ENCODE peak calls at places on chromosomes 16 and 17, in nine cellular contexts. A is endothelial cell of umbilical vein; E is HCT116; Z is pancreas; O is effector memory CD4-positive, alpha-beta T cell; D is CD4-positive, CD25-positive, alpha-beta regulatory T cell; U is endodermal cell; L is body of pancreas; T is uterus. J is an unnamed sample. For H3K4me1 and H3K27me3, the result is how much of the 10 kb centered on the place peaks cover.

GRCh38 chr17:39104046-39104445 is 47.4 kb downstream of the PLXDC1 start:
- DNase-seq in Z (no peak), L (peak), U (no peak), T (no peak), A (no peak), E (no peak), D (no peak), O (no peak), J (no peak)

GRCh38 chr16:30157214-30157613 is 26.2 kb upstream of the CORO1A start:
- DNase-seq in E (no peak), L (no peak), U (no peak), O (no peak), A (no peak), Z (no peak), T (no peak), D (no peak), J (no peak)

GRCh38 chr17:11948791-11949190 is 48.5 kb downstream of the ZNF18 start:
- DNase-seq in L (peak), A (no peak), U (no peak), Z (no peak), T (no peak), E (peak), O (no peak), D (no peak), J (no peak)

GRCh38 chr17:76241776-76242175 is 1.5 kb upstream of the RNF157 start:
- DNase-seq in L (no peak), O (no peak), A (no peak), T (no peak), E (no peak), U (peak), D (no peak), Z (no peak), J (no peak)

GRCh38 chr16:89791278-89791995 is 25.0 kb downstream of the FANCA start:
- DNase-seq in E (no peak), U (no peak), A (no peak), O (no peak), L (no peak), Z (no peak), D (no peak), T (no peak), J (peak)

GRCh38 chr17:48804936-48805411 is 12.1 kb downstream of the TTLL6 start:
- DNase-seq in T (peak), O (peak), L (peak), Z (peak), D (peak), E (peak), A (peak), U (peak), J (peak)

GRCh38 chr16:81533175-81533507 is 88.5 kb downstream of the CMIP start:
- DNase-seq in E (no peak), O (no peak), U (no peak), D (no peak), Z (no peak), T (no peak), A (no peak), L (no peak), J (no peak)

GRCh38 chr17:31411707-31412285 is 20.3 kb downstream of the RAB11FIP4 start:
- DNase-seq in L (no peak), A (no peak), U (no peak), E (no peak), O (no peak), T (no peak), D (no peak), Z (no peak), J (no peak)

GRCh38 chr16:57689772-57690558 is 4.6 kb upstream of the DRC7 start:
- DNase-seq in D (peak), E (no peak), L (no peak), A (peak), U (no peak), O (no peak), T (peak), Z (peak), J (no peak)

GRCh38 chr17:43448720-43449469 is 34.9 kb upstream of the DHX8 start:
- DNase-seq in L (no peak), A (no peak), Z (no peak), T (no peak), O (no peak), U (no peak), D (no peak), E (no peak), J (no peak)

GRCh38 chr16:15907863-15908478 is 19.6 kb upstream of the CEP20 start:
- DNase-seq in A (peak), Z (no peak), U (peak), O (no peak), E (peak), T (no peak), L (peak), D (peak), J (no peak)

GRCh38 chr17:17119106-17119505 is 76.8 kb downstream of the MPRIP start:
- DNase-seq in A (no peak), L (peak), Z (no peak), D (no peak), U (no peak), E (no peak), O (no peak), T (no peak), J (peak)

GRCh38 chr17:9199474-9200196 is 178.3 kb downstream of the NTN1 start:
- DNase-seq in A (no peak), L (no peak), O (no peak), E (no peak), D (no peak), Z (no peak), T (no peak), U (peak), J (no peak)

GRCh38 chr16:60414617-60415016 is 1621.6 kb downstream of the CDH8 start:
- DNase-seq in L (no peak), A (no peak), U (no peak), D (no peak), E (no peak), Z (no peak), O (no peak), T (no peak), J (no peak)

DNA sequence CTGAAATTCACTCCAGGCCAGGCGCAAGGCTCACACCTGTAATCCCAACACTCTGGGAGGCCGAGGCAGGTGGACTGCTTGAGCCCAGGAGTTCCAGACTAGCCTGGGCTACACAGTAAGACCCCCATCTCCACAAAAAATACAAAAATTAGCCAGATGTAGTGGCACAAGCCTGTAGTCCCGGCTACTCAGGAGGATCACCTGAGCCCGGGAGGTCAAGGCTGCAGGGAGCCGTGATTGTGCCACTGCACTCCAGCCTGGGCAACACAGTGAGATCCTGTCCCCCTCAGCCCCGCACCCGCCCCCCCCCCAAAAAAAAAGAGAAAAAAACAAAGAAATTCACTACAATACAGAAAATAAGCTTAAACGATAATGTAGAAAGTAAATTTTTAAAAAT is 31.5 kb downstream of the MBTPS1 start:
- DNase-seq in E (no peak), T (no peak), U (no peak), A (no peak), O (no peak), Z (no peak), D (no peak), L (no peak), J (no peak)
- H3K4me3 ChIP-seq in E (no peak), T (no peak), U (no peak), A (no peak), O (no peak), Z (no peak), D (no peak), L (no peak), J (no peak)

GRCh38 chr17:8019665-8020064 is 17.2 kb downstream of the GUCY2D start:
- DNase-seq in E (no peak), A (no peak), L (no peak), O (no peak), T (no peak), Z (no peak), U (no peak), D (no peak), J (no peak)

GRCh38 chr17:8021565-8022357 is 17.1 kb upstream of the ALOX15B start:
- DNase-seq in U (no peak), L (no peak), T (no peak), Z (no peak), O (no peak), A (no peak), D (no peak), E (no peak), J (no peak)

GRCh38 chr17:8020776-8021564 is 17.9 kb upstream of the ALOX15B start:
- DNase-seq in L (no peak), E (no peak), T (no peak), Z (no peak), U (no peak), O (no peak), A (no peak), D (no peak), J (no peak)

GRCh38 chr17:8019161-8019560 is 16.7 kb downstream of the GUCY2D start:
- DNase-seq in O (no peak), T (no peak), E (no peak), D (no peak), U (peak), A (no peak), Z (no peak), L (no peak), J (no peak)

DNA sequence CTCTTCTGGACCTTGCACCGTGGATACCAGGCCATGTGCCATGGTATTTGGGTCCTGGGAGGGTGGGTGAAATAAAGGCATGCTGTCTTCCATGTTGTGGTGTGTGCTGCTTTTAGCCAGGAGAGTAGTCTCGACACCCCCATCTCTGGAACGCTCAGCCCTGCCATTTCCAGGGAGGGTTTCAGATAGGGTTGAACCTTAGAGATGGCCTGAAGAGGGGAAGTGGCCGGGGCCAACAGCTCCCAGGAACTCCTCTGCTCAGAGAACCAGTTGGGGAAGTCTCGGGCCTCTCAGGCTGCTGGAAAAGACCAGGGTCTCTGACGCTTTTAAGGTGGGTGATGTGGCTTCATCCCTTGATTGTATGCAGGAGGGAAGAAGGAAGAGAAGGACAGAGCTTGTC is 17.8 kb downstream of the GUCY2D start:
- DNase-seq in O (no peak), A (no peak), L (no peak), T (no peak), Z (no peak), D (no peak), U (no peak), E (no peak), J (no peak)
- H3K4me1 ChIP-seq in O (under half), A (under half), L (under half), T (under half), Z (under half), D (under half), U (under half), E (under half), J (under half)

DNA sequence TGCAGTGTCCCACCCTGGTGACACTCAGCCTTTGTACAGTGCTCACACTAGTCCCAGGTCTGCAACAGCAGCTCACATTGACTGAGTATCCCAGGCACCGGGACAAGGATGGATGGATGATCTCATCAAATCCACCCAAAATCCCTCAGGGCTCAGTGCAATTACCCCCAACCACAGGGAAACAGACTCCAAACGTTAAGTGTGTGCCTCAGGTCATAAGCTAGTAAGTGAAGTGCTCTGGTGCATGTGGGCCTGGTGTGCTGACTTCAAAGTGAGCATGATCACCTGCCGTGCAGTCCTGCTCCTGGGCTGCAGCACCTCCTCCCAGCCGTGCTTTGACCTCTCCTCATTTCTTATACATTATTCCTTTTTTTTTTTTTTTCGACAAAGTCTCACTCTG is 31.2 kb upstream of the CD300E start:
- DNase-seq in L (no peak), T (no peak), D (no peak), U (no peak), Z (no peak), O (no peak), A (no peak), E (no peak), J (no peak)
- H3K27me3 ChIP-seq in L (under half), T (under half), D (under half), U (under half), Z (under half), O (under half), A (under half), E (half or more), J (under half)

GRCh38 chr16:14496786-14497185 is 133.3 kb downstream of the PARN start:
- DNase-seq in T (no peak), A (no peak), D (no peak), U (peak), L (no peak), Z (no peak), O (no peak), E (no peak), J (no peak)
- H3K4me3 ChIP-seq in T (no peak), A (no peak), D (no peak), U (no peak), L (no peak), Z (no peak), O (no peak), E (no peak), J (no peak)

DNA sequence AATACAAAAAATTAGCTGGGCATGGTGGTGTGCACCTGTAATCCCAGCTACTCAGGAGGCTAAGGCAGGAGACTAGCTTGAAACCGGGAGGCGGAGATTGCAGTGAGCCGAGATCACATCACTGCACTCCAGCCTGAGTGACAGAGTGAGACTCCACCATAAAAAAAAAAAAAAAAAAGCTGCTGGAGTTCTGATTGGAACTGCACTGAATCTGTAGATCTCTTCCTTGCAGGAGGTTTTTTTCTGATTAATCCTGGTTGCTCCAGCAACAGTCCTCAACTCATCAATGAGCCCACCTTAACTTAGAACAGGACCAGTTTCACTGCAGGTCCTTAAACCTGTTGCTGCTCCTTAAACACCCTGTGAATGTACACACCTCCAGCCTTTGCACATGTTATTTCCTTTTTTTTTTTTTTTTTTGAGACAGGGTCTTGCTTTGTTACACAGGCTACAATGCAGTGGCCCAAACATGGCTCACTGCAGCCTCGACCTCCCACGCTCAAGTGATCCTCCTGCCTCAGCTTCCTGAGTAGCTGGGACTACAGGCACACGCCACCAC is 1.6 kb upstream of the ODAD4 start:
- DNase-seq in T (no peak), U (no peak), E (no peak), D (no peak), L (no peak), A (no peak), O (no peak), Z (no peak), J (no peak)
- H3K4me1 ChIP-seq in T (under half), U (under half), E (under half), D (under half), L (under half), A (under half), O (under half), Z (under half), J (under half)

GRCh38 chr17:81307636-81308035 is 12.5 kb upstream of the SLC38A10 start:
- DNase-seq in A (no peak), T (no peak), E (no peak), D (no peak), L (no peak), U (no peak), O (no peak), Z (no peak), J (peak)

GRCh38 chr17:81306491-81306890 is 11.4 kb upstream of the SLC38A10 start:
- DNase-seq in D (no peak), E (no peak), Z (no peak), U (no peak), O (no peak), L (no peak), A (no peak), T (no peak), J (no peak)

GRCh38 chr17:81306898-81307510 is 11.9 kb upstream of the SLC38A10 start:
- DNase-seq in L (no peak), D (no peak), O (no peak), E (no peak), Z (no peak), U (no peak), T (no peak), A (no peak), J (peak)

GRCh38 chr17:81309140-81309858 is 14.2 kb upstream of the SLC38A10 start:
- DNase-seq in O (no peak), A (peak), L (peak), T (peak), U (peak), Z (peak), E (peak), D (no peak), J (peak)

GRCh38 chr17:81308161-81308560 is 13.1 kb upstream of the SLC38A10 start:
- DNase-seq in L (no peak), A (no peak), Z (no peak), D (no peak), O (no peak), T (no peak), E (no peak), U (no peak), J (no peak)
- H3K27me3 ChIP-seq in L (under half), A (under half), Z (under half), D (under half), O (under half), T (under half), E (under half), U (under half), J (under half)

GRCh38 chr16:66923866-66924265 is 1.5 kb downstream of the RRAD start:
- DNase-seq in U (no peak), E (no peak), A (no peak), Z (no peak), L (no peak), O (no peak), D (no peak), T (no peak), J (no peak)
- H3K4me3 ChIP-seq in U (no peak), E (no peak), A (no peak), Z (no peak), L (no peak), O (no peak), D (no peak), T (no peak), J (peak)

GRCh38 chr17:50918933-50919296 is 52.8 kb upstream of the TOB1 start:
- DNase-seq in A (no peak), D (peak), U (no peak), L (no peak), Z (no peak), E (no peak), O (no peak), T (no peak), J (no peak)

GRCh38 chr17:50916708-50917417 is 50.7 kb upstream of the TOB1 start:
- DNase-seq in A (no peak), D (no peak), E (no peak), T (no peak), O (no peak), Z (no peak), U (peak), L (no peak), J (no peak)

GRCh38 chr17:50919321-50920040 is 53.3 kb upstream of the TOB1 start:
- DNase-seq in E (no peak), D (peak), L (peak), O (peak), U (peak), T (peak), Z (peak), A (peak), J (peak)

GRCh38 chr17:50917418-50917743 is 51.2 kb upstream of the TOB1 start:
- DNase-seq in T (no peak), D (no peak), U (no peak), L (no peak), E (no peak), A (no peak), Z (no peak), O (no peak), J (peak)

DNA sequence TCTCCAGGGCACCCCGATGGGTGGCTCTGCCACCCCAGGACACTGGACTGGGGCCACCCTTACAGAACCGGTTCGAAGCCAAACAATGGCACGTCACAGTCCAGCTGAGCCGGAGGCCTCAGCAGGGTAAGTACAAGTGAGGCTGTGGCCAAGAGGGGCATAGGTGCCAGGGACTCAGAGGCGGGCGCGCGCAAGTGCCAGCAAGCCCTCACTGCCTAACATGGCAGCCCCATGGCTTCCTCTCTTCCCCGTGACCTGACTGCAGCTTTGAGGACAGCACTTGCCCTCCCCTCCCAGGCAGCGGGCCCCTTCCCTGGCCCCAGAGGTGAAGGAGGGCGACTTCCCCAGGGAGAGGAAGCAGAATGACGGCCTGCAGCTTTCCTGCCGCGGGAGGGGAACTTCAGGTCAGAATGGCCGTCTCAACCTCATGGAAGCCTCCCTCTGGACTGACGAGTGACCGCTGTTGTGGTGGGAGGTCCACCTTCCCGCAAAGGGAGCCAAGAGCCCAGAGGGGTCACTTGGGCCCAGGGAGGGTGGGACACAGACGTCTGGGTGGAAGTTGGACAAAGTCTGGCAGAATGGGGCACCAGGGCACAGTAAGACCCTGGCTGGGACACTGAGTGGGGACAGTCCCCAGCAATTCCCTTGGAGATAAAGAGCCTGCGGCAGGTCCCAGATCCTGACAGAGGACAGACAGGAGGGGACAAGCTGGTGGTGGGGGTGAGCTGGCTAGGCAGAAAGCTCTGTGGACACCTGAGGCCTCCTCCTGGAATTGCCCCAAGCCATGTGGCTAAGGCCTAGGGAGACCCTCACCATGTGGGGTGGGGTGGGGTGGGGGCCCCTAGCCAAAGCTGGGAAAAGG is 52.1 kb upstream of the TOB1 start:
- DNase-seq in U (peak), Z (no peak), E (no peak), T (no peak), L (no peak), O (no peak), D (no peak), A (no peak), J (no peak)
- H3K4me1 ChIP-seq in U (under half), Z (half or more), E (under half), T (under half), L (half or more), O (under half), D (under half), A (under half), J (under half)

DNA sequence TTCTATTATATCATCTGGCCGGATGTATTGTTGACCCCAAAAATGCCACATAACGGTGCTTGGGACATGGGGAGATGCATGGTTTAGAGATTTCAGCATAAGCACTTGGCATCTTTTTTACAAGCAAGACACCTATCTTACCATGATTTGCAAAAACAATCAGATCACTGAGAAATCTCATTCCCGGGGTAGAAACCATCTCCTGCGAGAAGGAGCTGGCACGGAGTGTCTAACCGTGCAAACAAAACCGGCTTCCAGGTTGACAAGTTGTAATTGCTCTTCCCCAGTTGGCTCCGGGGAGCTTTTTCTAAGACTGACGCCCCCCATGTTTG is 1.0 kb downstream of the SLC16A6 start:
- DNase-seq in A (no peak), O (no peak), D (no peak), U (no peak), E (no peak), T (no peak), Z (no peak), L (no peak), J (no peak)
- H3K27me3 ChIP-seq in A (under half), O (under half), D (under half), U (half or more), E (under half), T (under half), Z (under half), L (under half), J (under half)

J was measured in right cardiac atrium.